ENCODE peak calls at places on chromosomes 13 and 19, in nine cellular contexts. P is activated T-helper 9 cell treated with anti-CD3 and anti-CD28 coated beads, Interleukin-2, amount 50 U/mL, for 16 hours; Q is NCI-H187 treated with DMSO at 0.1 percent for 48 hours; R is C1 segment of cervical spinal cord; A is NCI-H2029; K is RWPE1; G is glutamatergic neuron; B is colonic mucosa; D is NCI-H446. H is an unnamed sample.

GRCh38 chr13:23889598-23890224 is 511 bp upstream of the MIPEP start:
- DNase-seq in P (no peak), Q (no peak), R (peak), A (no peak), K (peak), G (no peak), B (no peak), D (peak), H (no peak)

GRCh38 chr19:8213827-8214672 is 4.9 kb downstream of the CERS4 start:
- DNase-seq in P (no peak), Q (no peak), R (no peak), A (no peak), K (no peak), G (no peak), B (no peak), D (no peak), H (no peak)

GRCh38 chr13:100409132-100409531 is 179.5 kb downstream of the GGACT start:
- DNase-seq in P (no peak), Q (no peak), R (no peak), A (no peak), K (no peak), G (peak), B (no peak), D (no peak), H (no peak)

GRCh38 chr13:74070065-74070464 is 64.1 kb downstream of the KLF12 start:
- DNase-seq in P (no peak), Q (no peak), R (no peak), A (no peak), K (no peak), G (no peak), B (no peak), D (no peak), H (no peak)

GRCh38 chr19:49676136-49676689 is 858 bp upstream of the PRMT1 start:
- DNase-seq in P (peak), Q (peak), R (no peak), A (peak), K (peak), G (peak), B (peak), D (peak), H (peak)

GRCh38 chr13:109971745-109972090 is 185.3 kb upstream of the IRS2 start:
- DNase-seq in P (no peak), Q (no peak), R (no peak), A (no peak), K (peak), G (no peak), B (no peak), D (no peak), H (no peak)

GRCh38 chr13:106710267-106710666 is 142.3 kb upstream of the ARGLU1 start:
- DNase-seq in P (no peak), Q (no peak), R (no peak), A (no peak), K (no peak), G (no peak), B (no peak), D (no peak), H (no peak)

GRCh38 chr13:114282143-114282685 is 813 bp downstream of the UPF3A start:
- DNase-seq in P (peak), Q (no peak), R (peak), A (no peak), K (peak), G (peak), B (peak), D (no peak), H (no peak)

H was measured in NCI-H2081 treated with DMSO at 0.1 percent for 48 hours.